ENCODE peak calls at places on chromosomes 4 and X, in eight cellular contexts. R is suprapubic skin, K is neuronal stem cell, M is fibroblast of lung, I is tibial artery, L is GM23248, H is Peyer's patch, G is sigmoid colon. S is an unnamed sample. For H3K27me3, the result is how much of the 10 kb centered on the place peaks cover.

GRCh38 chr4:162461952-162462351 is 298.2 kb upstream of the FSTL5 start:
- DNase-seq in K (no peak), G (no peak), H (no peak), L (peak), M (peak), I (no peak), R (no peak), S (no peak)

GRCh38 chrX:63258144-63258543 is 93.0 kb downstream of the SPIN4 start:
- DNase-seq in G (no peak), K (no peak), M (peak), H (no peak), I (no peak), R (no peak), L (peak), S (no peak)

GRCh38 chrX:35291013-35291412 is 348.4 kb downstream of the FAM47B start:
- DNase-seq in I (no peak), L (no peak), K (no peak), H (no peak), M (no peak), G (no peak), R (no peak), S (no peak)

GRCh38 chr4:69764311-69764710 is 3.9 kb upstream of the SULT1B1 start:
- DNase-seq in I (no peak), G (no peak), L (no peak), R (no peak), H (no peak), M (no peak), K (no peak), S (no peak)

GRCh38 chr4:30838346-30838745 is 118.2 kb downstream of the PCDH7 start:
- DNase-seq in H (no peak), K (no peak), M (peak), L (no peak), G (no peak), I (no peak), R (no peak), S (no peak)

GRCh38 chr4:73019462-73020047 is 50.0 kb downstream of the COX18 start:
- DNase-seq in K (peak), H (no peak), M (peak), R (no peak), I (no peak), G (no peak), L (peak), S (no peak)

GRCh38 chrX:139201924-139202323 is 328.6 kb upstream of the F9 start:
- DNase-seq in M (peak), K (no peak), I (no peak), H (no peak), G (no peak), R (no peak), L (no peak), S (no peak)

GRCh38 chr4:53714377-53715140 is 123.3 kb upstream of the LNX1 start:
- DNase-seq in M (peak), G (no peak), L (peak), I (no peak), H (no peak), R (no peak), K (no peak), S (no peak)

GRCh38 chr4:8870647-8871416 is 807 bp downstream of the HMX1 start:
- DNase-seq in H (no peak), K (no peak), I (no peak), L (no peak), M (no peak), G (no peak), R (no peak), S (no peak)

GRCh38 chr4:5589495-5589894 is 118.9 kb downstream of the EVC2 start:
- DNase-seq in L (no peak), H (no peak), M (no peak), K (no peak), I (no peak), R (no peak), G (no peak), S (no peak)

GRCh38 chr4:23788460-23788859 is 101.4 kb downstream of the PPARGC1A start:
- DNase-seq in G (no peak), K (no peak), M (peak), I (no peak), L (no peak), R (no peak), H (peak), S (no peak)

GRCh38 chr4:23788027-23788426 is 101.8 kb downstream of the PPARGC1A start:
- DNase-seq in R (no peak), H (no peak), K (no peak), M (no peak), L (no peak), G (no peak), I (no peak), S (no peak)

GRCh38 chr4:23789765-23790164 is 100.1 kb downstream of the PPARGC1A start:
- DNase-seq in I (peak), K (no peak), H (peak), G (peak), R (no peak), M (peak), L (peak), S (peak)
- H3K4me3 ChIP-seq in I (no peak), K (no peak), H (no peak), G (no peak), R (no peak), M (no peak), L (no peak), S (no peak)

DNA sequence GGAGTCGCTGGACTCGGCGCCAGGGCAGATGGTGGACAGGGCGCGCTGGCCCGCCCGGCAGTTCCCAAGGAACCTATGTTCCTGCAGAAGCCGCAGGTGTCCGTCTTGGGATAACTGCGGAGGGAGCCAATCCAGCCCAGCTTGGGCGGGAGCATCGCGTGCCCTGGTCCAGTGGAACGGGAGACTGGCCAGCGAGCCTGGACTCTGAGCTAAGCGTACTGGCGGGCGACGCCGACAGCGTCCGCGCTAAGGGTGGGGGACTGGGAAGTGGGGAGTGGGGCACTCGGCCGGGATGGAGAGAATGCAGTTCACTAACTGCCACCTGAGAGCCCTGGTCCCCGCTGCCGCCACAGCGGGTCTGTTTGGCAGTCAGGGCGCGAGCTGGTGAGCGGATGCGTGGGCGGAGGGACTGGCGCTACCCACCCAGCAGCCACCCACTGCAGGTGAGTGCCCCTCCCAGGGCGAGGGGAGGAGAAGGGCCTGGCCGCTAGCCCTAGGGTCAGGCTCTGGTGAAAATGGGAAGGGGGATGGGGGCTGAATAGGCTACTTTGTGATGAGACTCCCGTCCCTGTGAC is 1.3 kb upstream of the MAMLD1 start:
- DNase-seq in L (peak), G (peak), R (no peak), I (peak), M (peak), H (no peak), K (no peak), S (peak)
- H3K27me3 ChIP-seq in L (under half), G (under half), R (under half), I (under half), M (under half), H (under half), K (under half), S (under half)

GRCh38 chrX:56728321-56728720 is 722 bp upstream of the NBDY start:
- DNase-seq in I (no peak), K (no peak), G (no peak), R (no peak), L (peak), H (no peak), M (peak), S (no peak)
- H3K27ac ChIP-seq in I (peak), K (no peak), G (no peak), R (no peak), L (no peak), H (no peak), M (no peak), S (no peak)

DNA sequence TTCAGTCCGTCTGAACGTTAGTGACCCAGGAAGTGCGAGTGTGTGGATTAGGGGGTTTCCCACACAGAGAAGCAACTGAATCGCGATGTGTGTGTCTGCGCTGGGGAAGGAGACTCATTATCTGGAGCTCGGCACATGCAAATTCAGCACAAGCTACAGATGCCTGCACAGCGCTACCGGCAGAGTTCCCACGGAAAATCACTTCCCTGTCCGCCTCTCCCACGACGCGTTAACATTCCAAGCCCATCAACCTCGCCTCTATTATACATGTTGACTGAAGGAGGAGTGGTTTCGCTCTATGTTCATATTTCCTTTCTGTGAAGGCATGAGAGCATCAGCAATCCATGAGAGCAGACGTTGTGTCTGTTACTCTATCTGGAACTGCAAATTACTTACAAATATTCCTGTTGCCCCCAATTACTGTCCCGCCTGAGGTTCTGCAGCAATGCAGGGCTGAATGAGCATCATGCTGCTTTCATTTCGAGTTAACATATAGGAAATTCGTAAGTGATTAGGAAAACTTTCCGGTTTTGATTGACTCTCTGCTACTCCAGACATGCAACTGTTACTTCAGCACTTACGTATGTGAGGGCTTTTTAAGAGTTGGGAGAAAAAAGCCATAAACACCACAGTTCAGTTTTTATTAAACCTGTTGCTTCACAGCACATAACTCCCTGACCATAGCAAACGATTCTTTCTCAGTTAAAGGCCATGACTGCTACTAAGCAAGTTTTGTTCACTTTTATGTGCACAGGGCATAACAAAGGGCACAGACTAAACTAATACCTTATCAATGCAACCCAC is 15.0 kb upstream of the MTNR1A start:
- DNase-seq in K (no peak), L (peak), H (no peak), G (no peak), R (no peak), I (no peak), M (peak), S (no peak)
- H3K4me3 ChIP-seq in K (no peak), L (peak), H (no peak), G (peak), R (peak), I (peak), M (peak), S (peak)

GRCh38 chrX:68633981-68634380 is 13.5 kb upstream of the STARD8 start:
- DNase-seq in M (no peak), R (no peak), K (no peak), H (no peak), I (no peak), G (no peak), L (no peak), S (no peak)
- H3K27me3 ChIP-seq in M (under half), R (under half), K (under half), H (under half), I (under half), G (under half), L (under half), S (under half)

DNA sequence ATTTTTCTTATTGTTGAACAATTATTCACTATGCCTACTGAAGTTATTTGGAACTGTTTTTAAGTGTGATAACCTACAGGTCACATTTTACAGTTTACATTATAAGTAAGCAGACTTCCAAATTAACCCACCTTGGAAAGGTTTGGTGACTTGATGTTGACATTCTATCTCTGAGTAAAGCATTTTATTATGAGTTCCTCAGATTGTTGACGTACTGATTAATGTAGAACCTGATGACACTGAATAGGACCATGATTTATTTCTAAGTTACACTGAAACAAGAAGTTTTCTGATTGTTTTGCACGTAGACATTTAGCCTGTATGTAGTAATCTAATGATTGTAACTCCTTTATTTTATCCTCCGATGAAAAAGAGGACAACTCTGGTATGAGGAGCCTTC is 17.0 kb upstream of the CXCL3 start:
- DNase-seq in K (no peak), I (no peak), L (no peak), G (no peak), R (no peak), H (no peak), M (no peak), S (no peak)
- H3K27ac ChIP-seq in K (no peak), I (no peak), L (peak), G (no peak), R (no peak), H (no peak), M (no peak), S (no peak)

GRCh38 chr4:48654015-48654664 is 125.9 kb downstream of the FRYL start:
- DNase-seq in I (no peak), H (no peak), G (no peak), R (no peak), L (peak), K (no peak), M (peak), S (no peak)

GRCh38 chr4:48651869-48652447 is 128.1 kb downstream of the FRYL start:
- DNase-seq in L (peak), R (no peak), H (no peak), K (no peak), I (no peak), M (peak), G (no peak), S (no peak)

GRCh38 chr4:48649505-48649904 is 130.6 kb downstream of the FRYL start:
- DNase-seq in L (no peak), R (no peak), M (no peak), H (no peak), K (no peak), I (no peak), G (no peak), S (no peak)

DNA sequence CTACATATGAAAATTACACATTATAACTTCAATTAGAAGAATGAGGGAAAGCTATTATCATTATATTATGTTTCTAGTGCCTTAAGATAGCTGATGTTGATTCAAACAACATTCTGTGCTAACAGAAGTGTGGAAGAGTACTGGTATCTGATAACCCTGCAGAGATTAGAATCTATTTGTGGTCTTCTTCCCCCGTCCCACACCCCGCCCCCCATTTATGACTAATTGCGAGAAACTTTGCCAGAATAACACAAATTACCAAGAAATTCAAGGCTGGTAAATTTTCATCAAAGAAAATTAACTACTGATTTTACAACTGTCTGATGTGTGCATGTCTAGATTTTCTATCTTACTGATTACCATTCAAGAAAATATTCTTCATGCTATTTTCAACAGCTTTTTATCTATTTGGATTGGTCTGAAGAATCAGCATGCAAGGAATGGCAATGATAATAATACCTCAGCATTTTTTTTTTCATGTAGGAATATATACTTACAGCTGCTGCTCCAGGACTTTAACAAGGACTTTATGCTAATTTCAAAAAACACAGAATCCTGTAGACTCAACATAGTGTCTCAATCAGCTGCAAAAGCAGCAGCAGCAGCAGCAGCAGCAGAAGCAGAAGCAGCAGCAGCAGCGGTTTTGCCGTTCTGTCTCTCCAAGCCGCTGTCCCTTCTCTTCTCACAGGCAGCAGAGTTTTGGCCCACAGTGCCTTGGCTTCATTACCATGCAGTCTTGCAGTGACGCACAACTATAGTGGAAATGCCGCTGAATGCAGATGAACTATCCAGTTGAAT is 126.7 kb downstream of the FRYL start:
- DNase-seq in G (peak), L (peak), I (peak), K (peak), R (no peak), M (peak), H (peak), S (no peak)
- H3K4me3 ChIP-seq in G (no peak), L (peak), I (peak), K (peak), R (no peak), M (no peak), H (no peak), S (no peak)

DNA sequence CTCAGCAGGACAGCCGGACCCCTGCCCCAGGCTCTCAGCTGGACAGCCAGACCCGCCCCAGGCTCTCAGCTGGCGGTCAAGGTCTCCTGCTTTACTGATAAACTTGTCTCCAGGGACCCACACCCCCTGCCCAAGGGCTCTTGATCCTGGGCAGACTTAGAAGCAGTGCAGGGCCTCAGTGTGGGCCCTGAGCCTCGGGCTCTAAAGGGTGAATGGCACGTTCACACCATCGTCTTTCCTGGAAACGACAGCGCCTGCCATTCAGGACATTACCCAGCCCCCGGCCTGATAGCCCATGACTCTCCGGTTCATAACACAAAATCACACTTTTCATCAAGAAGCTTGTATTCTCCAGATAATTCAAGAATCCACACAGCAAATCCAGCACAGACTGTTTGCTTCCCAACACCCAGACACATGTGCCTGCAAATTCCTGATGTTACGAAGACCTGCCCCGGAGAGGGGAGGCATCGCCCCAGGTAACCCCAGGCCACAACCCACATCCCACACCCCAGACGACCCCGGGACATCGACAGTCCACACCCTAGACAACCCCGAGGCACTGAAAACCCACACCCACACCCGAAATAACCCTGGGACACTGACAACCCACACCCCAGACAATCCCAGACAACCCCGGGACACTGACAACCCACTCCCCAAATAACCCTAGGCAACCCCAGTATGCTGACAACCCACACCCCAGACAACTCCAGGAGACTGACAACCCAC is 136.8 kb downstream of the FAM53A start:
- DNase-seq in I (no peak), L (no peak), M (no peak), R (no peak), H (no peak), K (no peak), G (no peak), S (no peak)
- H3K27me3 ChIP-seq in I (under half), L (under half), M (under half), R (under half), H (under half), K (under half), G (under half), S (under half)